ENCODE peak calls at places on chromosomes 11 and 22, in ten cellular contexts. One of them, this sample, is unnamed.
A peak's percentile ranks its signal among the peaks of the same experiment; 100 is the strongest.

GRCh38 chr22:44586337-44586990 is 88.4 kb upstream of the RTL6 start:
- DNase-seq in GM12892: no peak
- DNase-seq in IMR-90: no peak
- DNase-seq in right lobe of liver: no peak
- DNase-seq in ovary: no peak
- DNase-seq in esophagus squamous epithelium: no peak
- DNase-seq in HCT116: no peak
- DNase-seq in stomach: no peak
- DNase-seq in A549: no peak
- DNase-seq in erythroblast: no peak
- DNase-seq in this sample: no peak

GRCh38 chr22:18120941-18121340 is 10.3 kb downstream of the TUBA8 start:
- DNase-seq in esophagus squamous epithelium: no peak
- DNase-seq in HCT116: no peak
- DNase-seq in right lobe of liver: no peak
- DNase-seq in ovary: no peak
- DNase-seq in erythroblast: no peak
- DNase-seq in IMR-90: no peak
- DNase-seq in GM12892: no peak
- DNase-seq in A549: no peak
- DNase-seq in stomach: no peak
- DNase-seq in this sample: no peak

GRCh38 chr11:102615894-102616432 is 9.2 kb downstream of the MMP20 start:
- DNase-seq in A549: no peak
- DNase-seq in right lobe of liver: no peak
- DNase-seq in erythroblast: no peak
- DNase-seq in HCT116: no peak
- DNase-seq in IMR-90: no peak
- DNase-seq in stomach: no peak
- DNase-seq in esophagus squamous epithelium: no peak
- DNase-seq in GM12892: no peak
- DNase-seq in ovary: no peak
- DNase-seq in this sample: no peak

GRCh38 chr11:48001438-48002021 is 21.2 kb downstream of the PTPRJ start:
- DNase-seq in erythroblast: peak; percentile 30
- DNase-seq in esophagus squamous epithelium: no peak
- DNase-seq in IMR-90: peak; percentile 94
- DNase-seq in stomach: peak; percentile 50
- DNase-seq in A549: peak; percentile 36
- DNase-seq in GM12892: no peak
- DNase-seq in HCT116: no peak
- DNase-seq in ovary: no peak
- DNase-seq in right lobe of liver: peak; percentile 69
- DNase-seq in this sample: no peak

GRCh38 chr11:93529707-93530467 is 13.3 kb downstream of the SMCO4 start:
- DNase-seq in GM12892: no peak
- DNase-seq in IMR-90: peak; percentile 41
- DNase-seq in ovary: peak; percentile 28
- DNase-seq in right lobe of liver: no peak
- DNase-seq in esophagus squamous epithelium: no peak
- DNase-seq in erythroblast: no peak
- DNase-seq in HCT116: no peak
- DNase-seq in stomach: no peak
- DNase-seq in A549: no peak
- DNase-seq in this sample: no peak

GRCh38 chr22:39493759-39494158 is 8.3 kb upstream of the MIEF1 start:
- DNase-seq in stomach: no peak
- DNase-seq in IMR-90: peak; percentile 92
- DNase-seq in A549: no peak
- DNase-seq in ovary: no peak
- DNase-seq in esophagus squamous epithelium: no peak
- DNase-seq in erythroblast: no peak
- DNase-seq in HCT116: no peak
- DNase-seq in GM12892: no peak
- DNase-seq in right lobe of liver: peak; percentile 2
- DNase-seq in this sample: peak; percentile 67

GRCh38 chr11:8263109-8263768 is 439 bp downstream of the LMO1 start:
- DNase-seq in stomach: no peak
- DNase-seq in A549: no peak
- DNase-seq in right lobe of liver: peak; percentile 35
- DNase-seq in esophagus squamous epithelium: no peak
- DNase-seq in GM12892: peak; percentile 45
- DNase-seq in HCT116: no peak
- DNase-seq in ovary: peak; percentile 20
- DNase-seq in erythroblast: no peak
- DNase-seq in IMR-90: no peak
- DNase-seq in this sample: no peak

GRCh38 chr11:110715541-110715940 is 3.3 kb upstream of the ARHGAP20 start:
- DNase-seq in IMR-90: peak; percentile 86
- DNase-seq in esophagus squamous epithelium: no peak
- DNase-seq in HCT116: no peak
- DNase-seq in stomach: no peak
- DNase-seq in A549: no peak
- DNase-seq in ovary: no peak
- DNase-seq in erythroblast: no peak
- DNase-seq in right lobe of liver: no peak
- DNase-seq in GM12892: no peak
- DNase-seq in this sample: no peak

GRCh38 chr11:70299636-70300035 is 29.1 kb downstream of the PPFIA1 start:
- DNase-seq in A549: no peak
- DNase-seq in IMR-90: no peak
- DNase-seq in HCT116: no peak
- DNase-seq in ovary: no peak
- DNase-seq in GM12892: no peak
- DNase-seq in esophagus squamous epithelium: no peak
- DNase-seq in erythroblast: no peak
- DNase-seq in stomach: no peak
- DNase-seq in right lobe of liver: no peak
- DNase-seq in this sample: no peak

GRCh38 chr11:69511358-69512015 is 30.0 kb downstream of the LINC01488 start:
- DNase-seq in ovary: no peak
- DNase-seq in IMR-90: no peak
- DNase-seq in right lobe of liver: peak; percentile 22
- DNase-seq in HCT116: no peak
- DNase-seq in stomach: no peak
- DNase-seq in erythroblast: no peak
- DNase-seq in esophagus squamous epithelium: no peak
- DNase-seq in A549: no peak
- DNase-seq in GM12892: no peak
- DNase-seq in this sample: no peak

GRCh38 chr22:39207141-39208012 is 37.4 kb downstream of the PDGFB start:
- DNase-seq in A549: no peak
- DNase-seq in IMR-90: peak; percentile 11
- DNase-seq in stomach: peak; percentile 48
- DNase-seq in erythroblast: no peak
- DNase-seq in HCT116: no peak
- DNase-seq in right lobe of liver: no peak
- DNase-seq in ovary: no peak
- DNase-seq in GM12892: no peak
- DNase-seq in esophagus squamous epithelium: no peak
- DNase-seq in this sample: no peak

GRCh38 chr11:2797741-2798361 is 87.7 kb downstream of the CDKN1C start:
- DNase-seq in GM12892: no peak
- DNase-seq in ovary: no peak
- DNase-seq in IMR-90: no peak
- DNase-seq in erythroblast: no peak
- DNase-seq in HCT116: no peak
- DNase-seq in esophagus squamous epithelium: no peak
- DNase-seq in A549: no peak
- DNase-seq in stomach: peak; percentile 17
- DNase-seq in right lobe of liver: peak; percentile 48
- DNase-seq in this sample: no peak

GRCh38 chr11:111999111-111999510 is 26.1 kb upstream of the DLAT start:
- DNase-seq in right lobe of liver: no peak
- DNase-seq in erythroblast: no peak
- DNase-seq in ovary: no peak
- DNase-seq in esophagus squamous epithelium: no peak
- DNase-seq in GM12892: no peak
- DNase-seq in stomach: no peak
- DNase-seq in IMR-90: no peak
- DNase-seq in HCT116: no peak
- DNase-seq in A549: no peak
- DNase-seq in this sample: no peak

GRCh38 chr11:76382209-76382608 is 1.1 kb downstream of the GVQW3 start:
- DNase-seq in IMR-90: no peak
- DNase-seq in right lobe of liver: no peak
- DNase-seq in A549: no peak
- DNase-seq in HCT116: no peak
- DNase-seq in ovary: no peak
- DNase-seq in GM12892: no peak
- DNase-seq in erythroblast: no peak
- DNase-seq in esophagus squamous epithelium: no peak
- DNase-seq in stomach: no peak
- DNase-seq in this sample: no peak

GRCh38 chr22:48748860-48749554 is 1078.7 kb downstream of the BRD1 start:
- DNase-seq in erythroblast: no peak
- DNase-seq in right lobe of liver: no peak
- DNase-seq in A549: no peak
- DNase-seq in IMR-90: no peak
- DNase-seq in stomach: peak; percentile 18
- DNase-seq in ovary: no peak
- DNase-seq in HCT116: no peak
- DNase-seq in GM12892: no peak
- DNase-seq in esophagus squamous epithelium: no peak
- DNase-seq in this sample: no peak

GRCh38 chr11:36186340-36186739 is 102.9 kb downstream of the COMMD9 start:
- DNase-seq in erythroblast: no peak
- DNase-seq in stomach: no peak
- DNase-seq in IMR-90: peak; percentile 87
- DNase-seq in HCT116: no peak
- DNase-seq in right lobe of liver: no peak
- DNase-seq in esophagus squamous epithelium: no peak
- DNase-seq in A549: no peak
- DNase-seq in GM12892: no peak
- DNase-seq in ovary: no peak
- DNase-seq in this sample: no peak

GRCh38 chr11:70105755-70106571 is 27.8 kb downstream of the ANO1 start:
- DNase-seq in right lobe of liver: peak; percentile 77
- DNase-seq in stomach: peak; percentile 78
- DNase-seq in HCT116: no peak
- DNase-seq in ovary: no peak
- DNase-seq in esophagus squamous epithelium: no peak
- DNase-seq in GM12892: no peak
- DNase-seq in IMR-90: no peak
- DNase-seq in A549: no peak
- DNase-seq in erythroblast: no peak
- DNase-seq in this sample: no peak

GRCh38 chr11:13897606-13898276 is 64.8 kb upstream of the SPON1 start:
- DNase-seq in stomach: no peak
- DNase-seq in A549: no peak
- DNase-seq in HCT116: no peak
- DNase-seq in ovary: no peak
- DNase-seq in right lobe of liver: no peak
- DNase-seq in IMR-90: no peak
- DNase-seq in esophagus squamous epithelium: no peak
- DNase-seq in erythroblast: no peak
- DNase-seq in GM12892: no peak
- DNase-seq in this sample: no peak

DNA sequence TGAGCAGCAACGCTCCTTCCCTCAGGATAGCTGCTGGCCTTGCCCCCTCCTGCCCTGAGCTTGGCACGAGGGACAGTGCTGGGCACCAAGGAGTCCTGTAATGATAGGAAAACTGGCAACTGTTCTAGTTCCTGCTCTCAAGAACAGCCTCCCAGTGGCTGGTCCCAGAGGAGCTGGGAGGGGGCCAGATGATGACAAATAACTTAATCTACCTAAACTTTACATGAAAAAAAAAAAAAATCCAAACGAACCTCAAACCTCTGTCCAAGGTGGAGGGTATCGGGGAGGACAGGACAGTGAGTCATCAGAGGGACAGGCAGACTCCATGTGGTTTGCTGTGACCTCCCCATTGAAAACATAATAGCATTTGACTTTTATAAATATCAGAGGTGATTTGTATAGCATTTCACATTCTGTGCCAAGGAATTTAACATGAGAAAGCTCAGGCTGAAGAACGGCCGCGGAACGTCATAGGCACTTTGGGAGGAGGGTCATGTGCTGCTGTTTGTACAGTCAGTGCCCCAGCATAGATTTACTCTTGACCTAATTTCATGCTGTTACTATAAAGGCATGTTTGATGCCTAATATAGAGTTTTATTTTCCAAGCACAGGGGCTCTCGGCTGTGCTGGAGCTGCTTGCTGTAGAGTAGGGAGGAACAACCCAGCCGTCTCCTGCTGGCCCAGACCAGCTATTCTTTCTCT is 98.2 kb upstream of the NNMT start:
- DNase-seq in esophagus squamous epithelium: no peak
- DNase-seq in A549: no peak
- DNase-seq in right lobe of liver: no peak
- DNase-seq in HCT116: no peak
- DNase-seq in IMR-90: peak; percentile 71
- DNase-seq in erythroblast: no peak
- DNase-seq in GM12892: no peak
- DNase-seq in stomach: peak; percentile 85
- DNase-seq in ovary: peak; percentile 69
- DNase-seq in this sample: no peak
- TF ChIP-seq POLR2A in esophagus squamous epithelium: no peak
- TF ChIP-seq POLR2A in A549: no peak
- TF ChIP-seq POLR2A in right lobe of liver: peak; percentile 46
- TF ChIP-seq POLR2A in HCT116: no peak
- TF ChIP-seq POLR2A in IMR-90: no peak
- TF ChIP-seq POLR2A in erythroblast: no peak
- TF ChIP-seq POLR2A in GM12892: no peak
- TF ChIP-seq POLR2A in stomach: no peak
- TF ChIP-seq POLR2A in ovary: no peak
- TF ChIP-seq POLR2A in this sample: no peak

GRCh38 chr11:44761546-44761961 is 34.8 kb downstream of the TSPAN18 start:
- DNase-seq in esophagus squamous epithelium: no peak
- DNase-seq in GM12892: no peak
- DNase-seq in erythroblast: no peak
- DNase-seq in A549: no peak
- DNase-seq in HCT116: no peak
- DNase-seq in IMR-90: no peak
- DNase-seq in stomach: no peak
- DNase-seq in right lobe of liver: no peak
- DNase-seq in ovary: no peak
- DNase-seq in this sample: no peak
- TF ChIP-seq POLR2A in esophagus squamous epithelium: no peak
- TF ChIP-seq POLR2A in GM12892: no peak
- TF ChIP-seq POLR2A in erythroblast: no peak
- TF ChIP-seq POLR2A in A549: no peak
- TF ChIP-seq POLR2A in HCT116: no peak
- TF ChIP-seq POLR2A in IMR-90: no peak
- TF ChIP-seq POLR2A in stomach: no peak
- TF ChIP-seq POLR2A in right lobe of liver: no peak
- TF ChIP-seq POLR2A in ovary: no peak
- TF ChIP-seq POLR2A in this sample: no peak

GRCh38 chr11:67354314-67355022 is 1.1 kb upstream of the POLD4 start:
- DNase-seq in GM12892: no peak
- DNase-seq in esophagus squamous epithelium: no peak
- DNase-seq in right lobe of liver: peak; percentile 80
- DNase-seq in A549: peak; percentile 96
- DNase-seq in ovary: peak; percentile 71
- DNase-seq in IMR-90: peak; percentile 98
- DNase-seq in erythroblast: peak; percentile 60
- DNase-seq in stomach: peak; percentile 68
- DNase-seq in HCT116: peak; percentile 92
- DNase-seq in this sample: peak; percentile 88
- TF ChIP-seq POLR2A in GM12892: no peak
- TF ChIP-seq POLR2A in esophagus squamous epithelium: no peak
- TF ChIP-seq POLR2A in right lobe of liver: peak; percentile 84
- TF ChIP-seq POLR2A in A549: peak; percentile 46
- TF ChIP-seq POLR2A in ovary: peak; percentile 22
- TF ChIP-seq POLR2A in IMR-90: peak; percentile 15
- TF ChIP-seq POLR2A in erythroblast: no peak
- TF ChIP-seq POLR2A in stomach: no peak
- TF ChIP-seq POLR2A in HCT116: no peak
- TF ChIP-seq POLR2A in this sample: peak; percentile 59

GRCh38 chr22:30881361-30882180 is 87.0 kb downstream of the MORC2 start:
- DNase-seq in right lobe of liver: peak; percentile 72
- DNase-seq in ovary: no peak
- DNase-seq in HCT116: no peak
- DNase-seq in GM12892: no peak
- DNase-seq in A549: no peak
- DNase-seq in esophagus squamous epithelium: no peak
- DNase-seq in stomach: peak; percentile 54
- DNase-seq in erythroblast: peak; percentile 96
- DNase-seq in IMR-90: no peak
- DNase-seq in this sample: no peak
- TF ChIP-seq POLR2A in right lobe of liver: no peak
- TF ChIP-seq POLR2A in ovary: no peak
- TF ChIP-seq POLR2A in HCT116: no peak
- TF ChIP-seq POLR2A in GM12892: no peak
- TF ChIP-seq POLR2A in A549: no peak
- TF ChIP-seq POLR2A in esophagus squamous epithelium: no peak
- TF ChIP-seq POLR2A in stomach: no peak
- TF ChIP-seq POLR2A in erythroblast: peak; percentile 98
- TF ChIP-seq POLR2A in IMR-90: no peak
- TF ChIP-seq POLR2A in this sample: no peak